ENCODE peak calls at places on chromosomes 16 and 17, in four cellular contexts. E is upper lobe of right lung, R is endodermal cell, J is RWPE2. L is an unnamed sample. For H3K4me1, the result is how much of the 10 kb centered on the place peaks cover.

GRCh38 chr17:10757067-10757466 is 27.2 kb upstream of the TMEM220 start:
- DNase-seq in E (no peak), R (no peak), J (no peak), L (no peak)

GRCh38 chr16:23013484-23013883 is 135.8 kb downstream of the USP31 start:
- DNase-seq in E (no peak), R (peak), J (no peak), L (no peak)

GRCh38 chr17:17563530-17563929 is 28.0 kb downstream of the PEMT start:
- DNase-seq in E (no peak), R (no peak), J (no peak), L (no peak)

GRCh38 chr17:66713533-66714042 is 121.3 kb upstream of the CACNG5 start:
- DNase-seq in E (no peak), R (no peak), J (no peak), L (no peak)

GRCh38 chr17:74274060-74274702 is at the start of gene DNAI2:
- DNase-seq in E (no peak), R (peak), J (no peak), L (no peak)

GRCh38 chr16:70267516-70267915 is 15.8 kb upstream of the EXOSC6 start:
- DNase-seq in E (peak), R (peak), J (peak), L (no peak)

GRCh38 chr16:56860226-56861020 is 4.6 kb upstream of the SLC12A3 start:
- DNase-seq in E (no peak), R (no peak), J (no peak), L (no peak)

GRCh38 chr17:720706-721539 is 6.3 kb upstream of the VPS53 start:
- DNase-seq in E (no peak), R (no peak), J (no peak), L (no peak)

GRCh38 chr17:57767561-57767960 is 22.5 kb upstream of the CCDC182 start:
- DNase-seq in E (no peak), R (peak), J (no peak), L (no peak)

GRCh38 chr16:57611184-57611583 is 17.2 kb upstream of the ADGRG1 start:
- DNase-seq in E (no peak), R (no peak), J (no peak), L (no peak)

GRCh38 chr16:13923703-13924298 is 3.8 kb downstream of the ERCC4 start:
- DNase-seq in E (no peak), R (no peak), J (no peak), L (no peak)

GRCh38 chr16:53056528-53056881 is 1.7 kb downstream of the CHD9 start:
- DNase-seq in E (no peak), R (no peak), J (no peak), L (no peak)

GRCh38 chr16:27204232-27204915 is 1.0 kb downstream of the KDM8 start:
- DNase-seq in E (no peak), R (no peak), J (no peak), L (no peak)

GRCh38 chr16:85354623-85355514 is 242.6 kb upstream of the CIBAR2 start:
- DNase-seq in E (peak), R (no peak), J (peak), L (no peak)

GRCh38 chr17:21358682-21359482 is 17.3 kb upstream of the KCNJ12 start:
- DNase-seq in E (no peak), R (no peak), J (no peak), L (no peak)

GRCh38 chr16:12305847-12306246 is 329.3 kb downstream of the SNX29 start:
- DNase-seq in E (no peak), R (no peak), J (no peak), L (no peak)

GRCh38 chr16:67431805-67432476 is 1.0 kb downstream of the HSD11B2 start:
- DNase-seq in E (no peak), R (peak), J (no peak), L (no peak)

GRCh38 chr16:53071748-53072301 is 17.0 kb downstream of the CHD9 start:
- DNase-seq in E (peak), R (no peak), J (no peak), L (no peak)

GRCh38 chr17:79747508-79748295 is 17.0 kb downstream of the ENPP7 start:
- DNase-seq in E (no peak), R (peak), J (no peak), L (no peak)

GRCh38 chr17:62714016-62714777 is 86.7 kb downstream of the MRC2 start:
- DNase-seq in E (no peak), R (peak), J (peak), L (no peak)

GRCh38 chr17:676060-676745 is 38.4 kb downstream of the VPS53 start:
- DNase-seq in E (no peak), R (no peak), J (no peak), L (no peak)

GRCh38 chr16:85941863-85942644 is 43.1 kb downstream of the IRF8 start:
- DNase-seq in E (no peak), R (no peak), J (no peak), L (no peak)

GRCh38 chr17:15963670-15964110 is 18.8 kb downstream of the ADORA2B start:
- DNase-seq in E (no peak), R (no peak), J (peak), L (no peak)
- H3K4me1 ChIP-seq in E (under half), R (under half), J (half or more), L (under half)

GRCh38 chr17:75995385-75995925 is 5.2 kb upstream of the CDK3 start:
- DNase-seq in E (no peak), R (no peak), J (no peak), L (no peak)

GRCh38 chr17:76000016-76000754 is 470 bp upstream of the CDK3 start:
- DNase-seq in E (no peak), R (peak), J (no peak), L (no peak)

GRCh38 chr17:75998327-75998795 is 2.3 kb upstream of the CDK3 start:
- DNase-seq in E (no peak), R (peak), J (no peak), L (no peak)

GRCh38 chr17:75994802-75995350 is 5.8 kb upstream of the CDK3 start:
- DNase-seq in E (no peak), R (no peak), J (no peak), L (no peak)

GRCh38 chr17:75996665-75997590 is 3.7 kb upstream of the CDK3 start:
- DNase-seq in E (peak), R (peak), J (no peak), L (no peak)
- H3K4me3 ChIP-seq in E (no peak), R (no peak), J (no peak), L (no peak)

GRCh38 chr17:45703806-45704205 is 80.3 kb upstream of the CRHR1 start:
- DNase-seq in E (no peak), R (no peak), J (no peak), L (no peak)
- H3K27ac ChIP-seq in E (no peak), R (no peak), J (no peak), L (no peak)

DNA sequence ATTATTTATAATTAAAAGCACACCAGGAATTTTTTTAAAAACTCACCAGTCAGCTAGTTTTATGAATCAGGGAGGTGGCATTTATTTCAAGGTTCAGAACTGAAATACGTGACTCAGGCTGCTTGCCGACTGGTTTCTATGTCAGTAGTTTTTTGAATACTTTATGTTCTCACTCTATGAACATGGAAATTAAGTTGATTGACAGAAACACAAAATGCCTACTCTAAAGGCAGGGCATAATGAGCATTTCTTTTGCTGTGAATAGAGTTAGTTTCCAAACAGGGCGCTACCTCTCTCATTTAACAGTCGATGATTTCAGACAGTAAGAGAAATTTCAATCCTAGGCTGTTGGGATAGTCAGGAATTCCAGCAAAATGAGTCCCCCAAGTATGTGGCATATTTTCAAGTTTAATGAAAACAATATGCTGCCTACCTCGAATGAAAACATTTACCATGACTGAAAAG is 6.7 kb downstream of the HS3ST3B1 start:
- DNase-seq in E (no peak), R (no peak), J (no peak), L (no peak)
- H3K4me1 ChIP-seq in E (under half), R (under half), J (under half), L (under half)

GRCh38 chr16:55323637-55324490 is at the start of gene IRX6:
- DNase-seq in E (peak), R (peak), J (no peak), L (no peak)

GRCh38 chr16:55326261-55326802 is 2.3 kb downstream of the IRX6 start:
- DNase-seq in E (no peak), R (no peak), J (no peak), L (no peak)

GRCh38 chr16:55322327-55322726 is 1.7 kb upstream of the IRX6 start:
- DNase-seq in E (no peak), R (no peak), J (no peak), L (no peak)

GRCh38 chr16:55325458-55326109 is 1.6 kb downstream of the IRX6 start:
- DNase-seq in E (no peak), R (no peak), J (no peak), L (no peak)

GRCh38 chr16:55324491-55325447 is 766 bp downstream of the IRX6 start:
- DNase-seq in E (peak), R (peak), J (no peak), L (no peak)
- H3K4me3 ChIP-seq in E (peak), R (peak), J (no peak), L (peak)

DNA sequence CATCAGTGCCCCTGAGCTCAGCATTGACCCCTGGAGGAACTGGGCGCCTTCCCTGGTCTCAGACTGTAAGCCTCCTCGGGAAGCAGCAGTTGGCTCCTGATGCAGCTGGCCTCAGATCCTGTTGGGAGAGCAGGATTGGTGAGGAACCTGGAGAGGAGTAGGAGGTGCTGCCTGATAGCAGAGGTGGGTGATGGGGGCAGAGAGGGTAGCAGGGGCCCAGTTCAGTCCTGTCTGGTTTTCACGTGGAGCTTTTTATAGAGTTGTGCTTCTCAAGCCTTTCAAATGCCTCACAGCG is 23.8 kb upstream of the ZNF750 start:
- DNase-seq in E (no peak), R (peak), J (no peak), L (no peak)
- H3K27ac ChIP-seq in E (no peak), R (peak), J (no peak), L (no peak)

GRCh38 chr17:38797828-38798227 is 1.5 kb downstream of the PIP4K2B start:
- DNase-seq in E (no peak), R (no peak), J (no peak), L (no peak)
- H3K4me1 ChIP-seq in E (under half), R (under half), J (under half), L (under half)

GRCh38 chr17:45241315-45242011 is 19.8 kb downstream of the FMNL1 start:
- DNase-seq in E (peak), R (peak), J (peak), L (no peak)
- H3K4me3 ChIP-seq in E (peak), R (peak), J (no peak), L (peak)

L was measured in iPS DF 6.9.